ENCODE peak calls at places on chromosome 6, in six cellular contexts. X, J, K, O, Z and Y are unnamed samples. For H3K9me3, the result is how much of the 10 kb centered on the place peaks cover.

GRCh38 chr6:38684244-38684643 is 18.7 kb downstream of the GLO1 start:
- DNase-seq in X (no peak), J (no peak), K (no peak), O (no peak), Z (no peak), Y (no peak)

GRCh38 chr6:159609813-159610212 is 83.2 kb downstream of the SOD2 start:
- DNase-seq in X (no peak), J (no peak), K (no peak), O (no peak), Z (no peak), Y (no peak)

GRCh38 chr6:71294121-71294523 is 5.5 kb downstream of the OGFRL1 start:
- DNase-seq in X (no peak), J (peak), K (no peak), O (no peak), Z (no peak), Y (no peak)

GRCh38 chr6:116764557-116764960 is 960 bp downstream of the FAM162B start:
- DNase-seq in X (no peak), J (no peak), K (no peak), O (peak), Z (no peak), Y (no peak)

GRCh38 chr6:147870745-147871144 is 362.3 kb downstream of the SAMD5 start:
- DNase-seq in X (no peak), J (no peak), K (no peak), O (no peak), Z (no peak), Y (no peak)

GRCh38 chr6:35973670-35974222 is 50.7 kb downstream of the SLC26A8 start:
- DNase-seq in X (no peak), J (no peak), K (peak), O (no peak), Z (peak), Y (no peak)

GRCh38 chr6:126773122-126773805 is 345.2 kb upstream of the RSPO3 start:
- DNase-seq in X (peak), J (peak), K (no peak), O (no peak), Z (no peak), Y (no peak)

GRCh38 chr6:81606965-81607381 is 145.5 kb downstream of the TENT5A start:
- DNase-seq in X (no peak), J (peak), K (no peak), O (no peak), Z (no peak), Y (no peak)

GRCh38 chr6:3088853-3089445 is 20.7 kb downstream of the RIPK1 start:
- DNase-seq in X (no peak), J (no peak), K (no peak), O (no peak), Z (no peak), Y (no peak)
- H3K9me3 ChIP-seq in X (under half), J (under half), K (under half), O (under half), Z (under half), Y (under half)

GRCh38 chr6:170225852-170226417 is 64.9 kb downstream of the DLL1 start:
- DNase-seq in X (no peak), J (no peak), K (no peak), O (peak), Z (no peak), Y (no peak)
- H3K9me3 ChIP-seq in X (under half), J (under half), K (under half), O (under half), Z (under half), Y (under half)

GRCh38 chr6:170022291-170022722 is 268.6 kb downstream of the DLL1 start:
- DNase-seq in X (no peak), J (no peak), K (no peak), O (no peak), Z (no peak), Y (no peak)
- H3K9me3 ChIP-seq in X (under half), J (under half), K (under half), O (under half), Z (under half), Y (under half)

GRCh38 chr6:27901801-27902200 is 10.4 kb downstream of the OR2B2 start:
- DNase-seq in X (no peak), J (no peak), K (no peak), O (no peak), Z (no peak), Y (no peak)
- H3K9me3 ChIP-seq in X (under half), J (under half), K (under half), O (under half), Z (under half), Y (under half)

GRCh38 chr6:28809947-28810654 is 113.7 kb downstream of the TRIM27 start:
- DNase-seq in X (peak), J (no peak), K (no peak), O (no peak), Z (no peak), Y (no peak)

GRCh38 chr6:28808383-28808782 is 115.4 kb downstream of the TRIM27 start:
- DNase-seq in X (no peak), J (no peak), K (no peak), O (no peak), Z (no peak), Y (no peak)

GRCh38 chr6:28812778-28813569 is 110.8 kb downstream of the TRIM27 start:
- DNase-seq in X (no peak), J (no peak), K (no peak), O (no peak), Z (no peak), Y (no peak)

GRCh38 chr6:28811873-28812272 is 111.9 kb downstream of the TRIM27 start:
- DNase-seq in X (peak), J (peak), K (no peak), O (no peak), Z (no peak), Y (no peak)

GRCh38 chr6:28810655-28811053 is 113.1 kb downstream of the TRIM27 start:
- DNase-seq in X (peak), J (no peak), K (no peak), O (no peak), Z (no peak), Y (no peak)
- H3K9me3 ChIP-seq in X (under half), J (under half), K (under half), O (under half), Z (under half), Y (under half)

DNA sequence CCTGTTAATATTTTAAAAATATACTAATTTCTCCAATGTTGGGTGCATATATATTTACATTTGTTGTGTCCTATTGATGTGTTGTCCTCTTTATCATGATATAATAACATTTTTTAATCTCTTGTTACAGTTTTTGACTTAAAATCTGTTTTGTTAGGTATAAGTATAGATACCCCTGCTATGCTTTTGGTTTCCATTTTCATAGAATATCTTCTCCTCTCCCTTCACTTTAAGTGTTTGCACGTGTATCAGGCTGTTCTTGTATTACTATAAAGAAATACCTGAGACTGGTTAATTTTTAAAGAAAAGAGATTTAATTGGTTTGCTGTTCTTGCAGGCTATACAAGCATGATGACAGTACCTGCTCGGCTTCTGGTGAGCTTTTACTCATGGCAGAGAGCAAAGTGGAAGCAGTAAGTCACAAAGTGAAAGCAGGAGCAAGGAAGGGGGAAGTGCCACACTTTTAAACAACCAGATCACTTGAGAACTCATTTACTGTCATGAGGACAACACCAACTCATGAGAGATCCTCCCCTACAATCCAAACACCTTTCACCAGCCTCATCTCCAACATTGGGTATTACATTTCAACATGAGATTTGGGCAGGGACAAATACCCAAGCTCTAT is 340.5 kb upstream of the SYNCRIP start:
- DNase-seq in X (no peak), J (no peak), K (no peak), O (no peak), Z (peak), Y (no peak)
- H3K9me3 ChIP-seq in X (under half), J (under half), K (under half), O (under half), Z (under half), Y (under half)

GRCh38 chr6:30283761-30284160 is 43.0 kb upstream of the TRIM39 start:
- DNase-seq in X (no peak), J (no peak), K (no peak), O (no peak), Z (no peak), Y (no peak)
- H3K9me3 ChIP-seq in X (half or more), J (under half), K (under half), O (half or more), Z (under half), Y (half or more)

DNA sequence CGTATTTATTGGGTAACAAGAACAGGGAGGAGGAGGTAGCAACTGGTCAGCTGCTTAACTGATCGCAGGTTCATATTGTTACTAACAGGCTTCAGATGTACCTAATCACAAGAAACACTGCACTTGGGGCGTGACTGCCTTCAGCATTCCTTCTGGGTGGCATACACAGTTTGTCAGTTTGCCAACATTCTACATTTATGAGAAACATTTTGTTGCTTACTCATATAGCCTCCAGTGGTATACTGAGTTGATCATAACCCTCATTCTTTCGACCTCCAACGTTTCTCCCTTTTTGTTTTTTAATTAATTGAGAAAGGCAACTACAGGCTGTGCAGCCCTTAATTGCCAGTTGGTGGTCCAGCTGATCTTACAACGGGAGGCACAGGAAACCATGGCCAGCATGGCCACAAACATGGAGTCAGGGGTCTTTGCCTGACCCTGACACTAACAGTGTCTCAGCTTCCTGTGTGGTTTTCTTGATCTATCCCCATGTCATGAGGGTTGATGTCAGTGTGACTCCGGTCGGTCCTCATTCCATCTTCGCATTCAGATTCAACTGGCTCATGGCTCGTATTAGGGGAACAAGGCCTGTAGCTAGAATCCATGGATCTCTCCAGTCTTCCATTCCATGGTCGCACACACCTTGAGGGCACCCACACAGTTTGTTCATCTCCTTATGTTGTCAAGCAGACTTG is 9.4 kb downstream of the EPB41L2 start:
- DNase-seq in X (no peak), J (peak), K (no peak), O (no peak), Z (no peak), Y (no peak)
- H3K9me3 ChIP-seq in X (under half), J (under half), K (under half), O (under half), Z (under half), Y (under half)